ENCODE peak calls at places on chromosome 1, in eight cellular contexts. G is hepatocyte; S is IMR-90; X is lower lobe of right lung; W is uterus; R is A549; B is CD8-positive, alpha-beta T cell; P is mammary epithelial cell. O is an unnamed sample. For H3K4me1, the result is how much of the 10 kb centered on the place peaks cover.

GRCh38 chr1:171343727-171344472 is 29.9 kb downstream of the FMO4 start:
- DNase-seq in X (no peak), B (no peak), G (no peak), S (no peak), R (no peak), W (no peak), P (no peak), O (no peak)

GRCh38 chr1:163069142-163069541 is at the start of gene RGS4:
- DNase-seq in P (peak), G (peak), X (no peak), S (peak), B (no peak), W (peak), R (no peak), O (no peak)

GRCh38 chr1:227766015-227766634 is 30.9 kb downstream of the SNAP47 start:
- DNase-seq in W (no peak), G (peak), P (peak), X (peak), S (peak), B (peak), R (no peak), O (peak)

GRCh38 chr1:194081444-194081843 is 895.0 kb upstream of the B3GALT2 start:
- DNase-seq in G (no peak), X (no peak), R (no peak), P (no peak), B (no peak), W (no peak), S (no peak), O (no peak)

GRCh38 chr1:52836035-52836434 is 6.5 kb upstream of the ZYG11A start:
- DNase-seq in P (no peak), X (no peak), R (no peak), S (no peak), W (no peak), B (no peak), G (no peak), O (no peak)

GRCh38 chr1:156750932-156751723 is at the start of gene HDGF:
- DNase-seq in G (peak), W (peak), S (no peak), X (peak), P (peak), R (no peak), B (peak), O (peak)

GRCh38 chr1:205858141-205858961 is 8.4 kb upstream of the PM20D1 start:
- DNase-seq in P (no peak), W (no peak), G (no peak), X (no peak), B (no peak), S (no peak), R (no peak), O (no peak)

GRCh38 chr1:223271085-223271781 is 92.7 kb downstream of the SUSD4 start:
- DNase-seq in W (no peak), S (no peak), B (no peak), R (no peak), X (no peak), G (no peak), P (no peak), O (peak)

GRCh38 chr1:184499626-184500025 is 112.8 kb downstream of the C1orf21 start:
- DNase-seq in R (no peak), X (no peak), B (no peak), G (no peak), S (peak), W (no peak), P (no peak), O (no peak)

GRCh38 chr1:227793948-227794812 is 21.3 kb upstream of the PRSS38 start:
- DNase-seq in W (peak), X (peak), B (no peak), G (peak), P (peak), R (no peak), S (peak), O (no peak)

GRCh38 chr1:247054992-247055415 is 23.6 kb downstream of the ZNF670 start:
- DNase-seq in X (no peak), G (peak), S (peak), W (peak), B (no peak), R (no peak), P (peak), O (no peak)

GRCh38 chr1:5311634-5312298 is 657.4 kb downstream of the AJAP1 start:
- DNase-seq in G (no peak), X (no peak), S (no peak), B (no peak), P (no peak), W (no peak), R (no peak), O (no peak)

GRCh38 chr1:2633401-2633935 is 652 bp upstream of the MMEL1 start:
- DNase-seq in P (no peak), B (no peak), S (no peak), R (no peak), W (no peak), G (no peak), X (no peak), O (no peak)

GRCh38 chr1:225694151-225694603 is 41.3 kb upstream of the ENAH start:
- DNase-seq in X (no peak), G (peak), B (no peak), S (peak), R (peak), W (no peak), P (no peak), O (no peak)

GRCh38 chr1:173506437-173506836 is 29.3 kb downstream of the PRDX6 start:
- DNase-seq in X (no peak), W (no peak), R (peak), S (no peak), B (no peak), G (peak), P (no peak), O (peak)

GRCh38 chr1:204357551-204357950 is 2.2 kb downstream of the PLEKHA6 start:
- DNase-seq in P (no peak), S (no peak), R (no peak), B (no peak), X (no peak), G (no peak), W (no peak), O (peak)

GRCh38 chr1:119713039-119713537 is 1.4 kb downstream of the PHGDH start:
- DNase-seq in X (no peak), S (peak), W (peak), P (no peak), B (no peak), G (peak), R (no peak), O (no peak)

GRCh38 chr1:9860887-9861286 is 37.1 kb upstream of the CLSTN1 start:
- DNase-seq in G (no peak), B (no peak), P (no peak), W (no peak), X (no peak), S (peak), R (no peak), O (no peak)

GRCh38 chr1:157894613-157895012 is 53.0 kb upstream of the CD5L start:
- DNase-seq in S (no peak), P (no peak), R (no peak), G (no peak), W (no peak), B (no peak), X (no peak), O (no peak)

GRCh38 chr1:18819986-18820790 is 39.3 kb downstream of the TAS1R2 start:
- DNase-seq in X (no peak), S (no peak), G (no peak), R (no peak), B (no peak), W (no peak), P (no peak), O (no peak)

GRCh38 chr1:208979776-208980175 is 603.7 kb upstream of the CAMK1G start:
- DNase-seq in B (no peak), R (no peak), W (no peak), X (no peak), S (no peak), P (peak), G (no peak), O (no peak)

DNA sequence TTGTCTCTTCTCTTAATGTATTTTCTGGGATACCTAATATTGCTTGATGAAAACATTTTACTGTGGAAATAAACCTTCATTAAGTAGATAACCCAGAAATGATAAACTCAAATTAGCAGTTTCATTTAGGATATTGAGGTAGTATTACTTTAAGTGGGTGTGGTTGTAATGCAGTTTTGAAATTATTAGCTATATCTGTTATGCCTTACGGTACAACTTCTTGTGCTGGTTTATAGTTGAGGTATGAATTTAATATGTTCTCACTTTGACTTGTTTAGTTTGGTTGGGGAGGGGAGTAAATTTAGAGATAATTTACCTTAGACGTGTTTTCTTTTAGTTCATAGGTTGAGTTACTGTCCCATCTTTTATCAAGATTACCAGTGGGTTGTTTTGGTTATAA is 111.0 kb downstream of the POU2F1 start:
- DNase-seq in X (no peak), W (no peak), P (no peak), S (no peak), G (no peak), R (no peak), B (no peak), O (no peak)
- H3K4me3 ChIP-seq in X (no peak), W (no peak), P (no peak), S (no peak), G (no peak), R (no peak), B (no peak), O (no peak)

GRCh38 chr1:217435159-217435558 is 195.7 kb downstream of the GPATCH2 start:
- DNase-seq in G (no peak), P (no peak), S (no peak), B (no peak), X (no peak), R (no peak), W (no peak), O (no peak)

GRCh38 chr1:217433664-217434063 is 197.2 kb downstream of the GPATCH2 start:
- DNase-seq in B (no peak), G (no peak), X (no peak), S (no peak), W (no peak), R (no peak), P (no peak), O (no peak)

GRCh38 chr1:217432339-217432738 is 198.6 kb downstream of the GPATCH2 start:
- DNase-seq in G (no peak), P (peak), W (no peak), B (no peak), R (no peak), X (no peak), S (no peak), O (no peak)

GRCh38 chr1:217425528-217425927 is 205.4 kb downstream of the GPATCH2 start:
- DNase-seq in G (no peak), P (no peak), W (no peak), B (no peak), R (no peak), X (no peak), S (no peak), O (no peak)

DNA sequence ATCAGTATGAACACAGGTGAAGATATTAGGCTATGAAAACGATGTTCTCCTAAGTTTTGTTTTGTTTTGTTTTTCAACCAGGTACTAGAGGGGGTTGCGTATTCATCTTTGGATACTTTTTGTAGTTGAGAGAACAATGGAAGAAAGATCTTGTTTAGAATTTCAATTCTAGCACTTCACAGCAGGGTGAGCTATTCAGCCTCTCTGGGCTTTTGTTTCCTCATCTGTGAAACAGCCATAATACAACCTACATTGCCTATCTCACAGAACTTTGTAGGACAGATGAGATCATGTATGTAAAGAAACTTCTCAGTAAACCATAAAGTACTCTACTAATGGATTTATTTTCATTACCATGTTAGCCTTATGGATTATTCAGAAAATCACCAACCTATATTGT is 199.5 kb downstream of the GPATCH2 start:
- DNase-seq in G (no peak), B (no peak), R (no peak), W (no peak), S (no peak), X (no peak), P (no peak), O (no peak)
- TF ChIP-seq CTCF in G (no peak), B (no peak), R (no peak), W (no peak), S (no peak), X (no peak), P (no peak), O (no peak)

GRCh38 chr1:13976485-13976884 is 276.5 kb downstream of the PRDM2 start:
- DNase-seq in S (no peak), B (no peak), R (no peak), G (no peak), W (no peak), P (no peak), X (no peak), O (no peak)
- H3K4me1 ChIP-seq in S (under half), B (under half), R (under half), G (under half), W (under half), P (under half), X (under half), O (under half)

GRCh38 chr1:89547563-89548485 is 23.2 kb downstream of the LRRC8B start:
- DNase-seq in R (no peak), W (peak), G (no peak), B (no peak), X (no peak), P (peak), S (peak), O (no peak)
- H3K4me3 ChIP-seq in R (no peak), W (no peak), G (no peak), B (no peak), X (no peak), P (no peak), S (no peak), O (no peak)

GRCh38 chr1:38047603-38048146 is 1.1 kb upstream of the POU3F1 start:
- DNase-seq in S (peak), G (no peak), P (peak), B (no peak), R (no peak), W (no peak), X (no peak), O (no peak)

GRCh38 chr1:38045431-38046332 is 911 bp downstream of the POU3F1 start:
- DNase-seq in X (peak), S (no peak), R (no peak), P (no peak), G (no peak), B (no peak), W (peak), O (no peak)

GRCh38 chr1:38044224-38045215 is 2.1 kb downstream of the POU3F1 start:
- DNase-seq in G (no peak), R (no peak), P (no peak), W (no peak), S (no peak), B (no peak), X (no peak), O (no peak)

GRCh38 chr1:38046333-38046883 is at the start of gene POU3F1:
- DNase-seq in S (no peak), G (no peak), R (no peak), B (no peak), P (no peak), X (no peak), W (peak), O (peak)

DNA sequence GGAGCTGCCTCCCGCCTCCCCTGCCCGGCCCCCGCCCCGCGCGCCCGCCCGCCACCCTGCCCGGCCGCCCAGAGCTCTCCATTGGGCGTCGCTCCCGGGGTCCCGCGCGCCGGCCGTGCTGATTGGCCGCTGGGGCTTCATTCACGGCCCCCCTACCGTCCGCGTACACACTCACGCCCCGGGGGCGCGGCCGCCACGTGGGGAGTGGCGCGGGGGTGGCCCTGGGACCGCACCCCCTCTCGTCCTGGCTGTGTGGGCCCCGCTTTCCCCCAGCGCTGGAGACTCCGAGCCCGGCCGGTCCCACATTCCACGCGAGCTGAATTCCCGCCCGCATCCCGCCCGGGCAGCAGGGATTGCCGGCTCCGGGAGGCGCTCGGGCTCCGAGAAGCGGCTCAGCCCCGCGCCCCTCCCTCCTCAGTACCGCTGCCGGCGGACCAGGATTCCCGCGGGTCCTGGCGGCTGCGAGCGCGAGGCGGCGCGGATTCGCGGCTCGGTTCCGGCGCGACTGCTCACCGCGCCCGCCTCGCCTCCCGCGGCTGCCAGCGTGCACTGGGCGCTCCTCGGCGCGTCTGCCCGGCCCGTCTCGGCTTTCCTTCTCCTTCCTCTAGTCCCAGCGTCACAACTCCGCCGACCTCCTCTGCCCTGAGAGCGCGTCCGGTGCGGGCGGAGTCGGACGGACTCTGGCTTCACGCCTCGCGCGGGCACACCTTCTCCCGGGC is 450 bp upstream of the POU3F1 start:
- DNase-seq in W (peak), P (peak), B (peak), S (peak), R (peak), G (peak), X (peak), O (peak)
- TF ChIP-seq CTCF in W (peak), P (no peak), B (no peak), S (no peak), R (no peak), G (peak), X (no peak), O (no peak)

DNA sequence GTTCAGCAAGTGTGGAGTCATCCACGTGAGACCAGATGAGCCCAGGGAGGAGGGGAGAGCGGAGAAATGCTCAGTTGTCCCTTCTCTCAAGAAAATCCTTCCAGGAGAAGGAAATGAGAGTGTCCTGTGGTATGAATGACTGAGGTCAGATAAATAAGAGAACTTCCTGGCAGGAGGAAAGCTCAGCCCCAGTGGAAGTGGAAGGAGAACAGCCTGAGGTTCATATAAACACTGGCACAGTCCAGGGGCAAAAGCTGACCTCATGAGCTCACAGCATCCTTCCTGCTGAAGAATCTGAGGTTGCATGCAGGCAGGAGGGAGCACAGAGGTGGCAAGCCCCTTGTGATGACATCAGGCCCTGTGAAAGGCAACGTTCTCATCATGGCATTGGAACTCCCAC is 97.7 kb downstream of the NAV1 start:
- DNase-seq in P (no peak), G (no peak), B (no peak), W (no peak), X (no peak), S (peak), R (no peak), O (no peak)
- H3K4me1 ChIP-seq in P (under half), G (under half), B (under half), W (under half), X (under half), S (half or more), R (under half), O (under half)

DNA sequence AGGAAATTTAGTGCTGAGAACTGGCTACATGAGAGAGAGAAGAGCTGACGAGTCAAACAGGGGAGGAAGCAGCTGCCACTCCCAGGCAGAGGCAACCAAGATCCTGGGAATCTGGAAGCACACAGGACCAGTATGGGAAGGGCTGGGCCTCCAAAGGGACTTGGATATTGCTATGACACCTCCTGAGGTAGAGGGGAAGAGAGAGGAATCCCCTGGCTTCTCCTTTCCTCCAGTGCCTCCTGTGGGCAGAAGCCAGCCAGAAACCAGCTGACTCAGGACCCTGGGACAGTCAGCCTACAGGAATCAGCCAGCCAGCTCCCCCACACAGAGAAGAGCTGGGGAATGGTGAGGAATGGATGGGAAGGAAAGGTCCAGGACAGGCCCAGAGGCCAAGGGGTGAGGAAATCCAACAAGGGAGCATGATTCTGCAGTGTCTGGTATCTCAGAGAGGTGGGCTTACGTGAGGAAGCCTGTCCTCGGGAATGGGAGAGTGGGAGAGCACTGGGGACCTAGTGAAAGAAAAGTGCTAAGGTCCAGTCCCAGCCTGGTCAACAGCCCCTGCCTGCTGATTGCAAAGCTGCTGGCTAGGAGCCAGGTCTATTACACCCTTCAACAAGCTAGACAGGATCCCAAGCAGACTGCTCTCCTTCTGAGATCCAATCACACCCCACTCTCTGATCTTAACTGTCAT is 43.5 kb downstream of the NAV1 start:
- DNase-seq in R (no peak), G (peak), X (peak), S (peak), W (no peak), B (no peak), P (no peak), O (peak)
- H3K4me3 ChIP-seq in R (no peak), G (no peak), X (no peak), S (no peak), W (no peak), B (no peak), P (no peak), O (no peak)

GRCh38 chr1:64664287-64664686 is 80.6 kb upstream of the RAVER2 start:
- DNase-seq in W (no peak), P (no peak), S (no peak), G (no peak), R (no peak), X (no peak), B (no peak), O (no peak)

GRCh38 chr1:64659478-64659877 is 85.4 kb upstream of the RAVER2 start:
- DNase-seq in P (no peak), S (no peak), G (no peak), W (no peak), R (no peak), B (no peak), X (no peak), O (no peak)

GRCh38 chr1:64669098-64669675 is 75.7 kb upstream of the RAVER2 start:
- DNase-seq in X (no peak), B (no peak), S (peak), P (no peak), G (no peak), W (no peak), R (no peak), O (no peak)

GRCh38 chr1:64663654-64664053 is 81.2 kb upstream of the RAVER2 start:
- DNase-seq in S (peak), B (no peak), G (peak), P (no peak), X (no peak), W (no peak), R (peak), O (no peak)
- TF ChIP-seq CTCF in S (no peak), B (no peak), G (no peak), P (peak), X (peak), W (no peak), R (no peak), O (no peak)

O was measured in mucosa of descending colon.